ENCODE peak calls at places on chromosomes 12 and 14, in five cellular contexts. One of them, this sample, is unnamed.

GRCh38 chr14:96754845-96755184 is 42.4 kb upstream of the VRK1 start:
- DNase-seq in heart left ventricle: no peak
- DNase-seq in thyroid gland: no peak
- DNase-seq in transverse colon: no peak
- DNase-seq in esophagus squamous epithelium: no peak
- DNase-seq in this sample: no peak

GRCh38 chr14:28382460-28383220 is 383.9 kb upstream of the FOXG1 start:
- DNase-seq in heart left ventricle: no peak
- DNase-seq in thyroid gland: no peak
- DNase-seq in transverse colon: no peak
- DNase-seq in esophagus squamous epithelium: no peak
- DNase-seq in this sample: no peak

GRCh38 chr14:94769413-94770250 is at the start of gene GSC:
- DNase-seq in heart left ventricle: peak
- DNase-seq in thyroid gland: peak
- DNase-seq in transverse colon: peak
- DNase-seq in esophagus squamous epithelium: no peak
- DNase-seq in this sample: peak

GRCh38 chr12:28925726-28926376 is 223.2 kb upstream of the FAR2 start:
- DNase-seq in heart left ventricle: peak
- DNase-seq in thyroid gland: no peak
- DNase-seq in transverse colon: no peak
- DNase-seq in esophagus squamous epithelium: no peak
- DNase-seq in this sample: no peak

GRCh38 chr12:82874935-82875334 is 188.2 kb downstream of the TMTC2 start:
- DNase-seq in heart left ventricle: no peak
- DNase-seq in thyroid gland: no peak
- DNase-seq in transverse colon: no peak
- DNase-seq in esophagus squamous epithelium: no peak
- DNase-seq in this sample: no peak

GRCh38 chr14:64184103-64184729 is 110.0 kb downstream of the ESR2 start:
- DNase-seq in heart left ventricle: no peak
- DNase-seq in thyroid gland: no peak
- DNase-seq in transverse colon: no peak
- DNase-seq in esophagus squamous epithelium: no peak
- DNase-seq in this sample: no peak

GRCh38 chr12:107732365-107732764 is 28.6 kb downstream of the PRDM4 start:
- DNase-seq in heart left ventricle: no peak
- DNase-seq in thyroid gland: no peak
- DNase-seq in transverse colon: no peak
- DNase-seq in esophagus squamous epithelium: no peak
- DNase-seq in this sample: no peak

GRCh38 chr14:65062096-65063075 is 39.9 kb downstream of the MAX start:
- DNase-seq in heart left ventricle: no peak
- DNase-seq in thyroid gland: no peak
- DNase-seq in transverse colon: no peak
- DNase-seq in esophagus squamous epithelium: no peak
- DNase-seq in this sample: no peak

GRCh38 chr12:27554421-27555186 is 30.6 kb downstream of the PPFIBP1 start:
- DNase-seq in heart left ventricle: peak
- DNase-seq in thyroid gland: peak
- DNase-seq in transverse colon: peak
- DNase-seq in esophagus squamous epithelium: no peak
- DNase-seq in this sample: peak

GRCh38 chr14:95184413-95184790 is 27.1 kb upstream of the DICER1 start:
- DNase-seq in heart left ventricle: peak
- DNase-seq in thyroid gland: peak
- DNase-seq in transverse colon: no peak
- DNase-seq in esophagus squamous epithelium: no peak
- DNase-seq in this sample: no peak

DNA sequence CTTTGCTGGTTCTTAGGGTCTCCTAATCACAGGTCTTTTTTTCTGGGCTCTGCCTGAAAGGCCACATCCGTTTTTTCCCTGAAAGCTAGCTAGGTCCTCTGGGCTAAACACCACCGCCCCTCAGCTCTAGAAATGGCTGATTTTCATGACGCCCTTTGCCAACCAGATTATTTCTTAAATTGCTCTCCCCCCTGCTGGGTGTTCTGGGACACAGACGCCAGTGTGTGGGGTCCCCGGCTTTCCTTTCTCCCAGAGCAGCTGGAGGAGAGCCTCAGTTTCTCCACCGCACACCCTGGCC is 45.3 kb upstream of the ATP23 start:
- DNase-seq in heart left ventricle: no peak
- DNase-seq in thyroid gland: no peak
- DNase-seq in transverse colon: no peak
- DNase-seq in esophagus squamous epithelium: no peak
- DNase-seq in this sample: no peak
- H3K4me3 ChIP-seq in heart left ventricle: peak
- H3K4me3 ChIP-seq in thyroid gland: peak
- H3K4me3 ChIP-seq in transverse colon: peak
- H3K4me3 ChIP-seq in esophagus squamous epithelium: peak
- H3K4me3 ChIP-seq in this sample: peak

DNA sequence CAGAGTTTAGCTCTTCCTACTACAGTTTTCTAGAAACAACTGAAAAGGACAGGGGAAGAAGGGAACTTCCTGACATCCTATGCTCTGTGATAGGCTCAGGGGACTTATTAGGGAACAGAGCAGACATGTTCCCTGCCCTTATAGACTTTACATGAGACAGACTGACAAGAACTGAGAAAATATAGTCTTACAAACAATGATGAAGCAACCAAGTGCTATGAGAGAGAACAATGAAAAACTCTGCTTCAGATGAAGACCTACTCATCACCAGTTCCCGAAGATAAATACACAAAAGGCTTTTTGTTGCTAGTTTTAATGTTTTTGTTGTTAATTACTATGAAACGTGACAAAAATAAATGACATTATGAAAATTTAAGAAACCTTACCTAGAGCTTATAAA is 115.3 kb downstream of the SEC23A start:
- DNase-seq in heart left ventricle: no peak
- DNase-seq in thyroid gland: no peak
- DNase-seq in transverse colon: no peak
- DNase-seq in esophagus squamous epithelium: no peak
- DNase-seq in this sample: no peak
- H3K27ac ChIP-seq in heart left ventricle: no peak
- H3K27ac ChIP-seq in thyroid gland: no peak
- H3K27ac ChIP-seq in transverse colon: no peak
- H3K27ac ChIP-seq in esophagus squamous epithelium: no peak
- H3K27ac ChIP-seq in this sample: no peak

GRCh38 chr14:22798528-22798927 is 16.7 kb downstream of the SLC7A7 start:
- DNase-seq in heart left ventricle: no peak
- DNase-seq in thyroid gland: no peak
- DNase-seq in transverse colon: no peak
- DNase-seq in esophagus squamous epithelium: no peak
- DNase-seq in this sample: no peak

GRCh38 chr14:22794533-22794932 is 20.7 kb downstream of the SLC7A7 start:
- DNase-seq in heart left ventricle: no peak
- DNase-seq in thyroid gland: no peak
- DNase-seq in transverse colon: peak
- DNase-seq in esophagus squamous epithelium: no peak
- DNase-seq in this sample: no peak

GRCh38 chr14:22797017-22797917 is 18.0 kb downstream of the SLC7A7 start:
- DNase-seq in heart left ventricle: no peak
- DNase-seq in thyroid gland: no peak
- DNase-seq in transverse colon: no peak
- DNase-seq in esophagus squamous epithelium: no peak
- DNase-seq in this sample: no peak

GRCh38 chr14:22793976-22794375 is 21.3 kb downstream of the SLC7A7 start:
- DNase-seq in heart left ventricle: no peak
- DNase-seq in thyroid gland: no peak
- DNase-seq in transverse colon: no peak
- DNase-seq in esophagus squamous epithelium: no peak
- DNase-seq in this sample: no peak

GRCh38 chr14:22796087-22796707 is 19.0 kb downstream of the SLC7A7 start:
- DNase-seq in heart left ventricle: no peak
- DNase-seq in thyroid gland: no peak
- DNase-seq in transverse colon: no peak
- DNase-seq in esophagus squamous epithelium: no peak
- DNase-seq in this sample: no peak
- TF ChIP-seq POLR2A in heart left ventricle: no peak
- TF ChIP-seq POLR2A in thyroid gland: no peak
- TF ChIP-seq POLR2A in transverse colon: no peak
- TF ChIP-seq POLR2A in esophagus squamous epithelium: no peak
- TF ChIP-seq POLR2A in this sample: no peak

GRCh38 chr12:52951640-52952039 is 2.7 kb downstream of the KRT18 start:
- DNase-seq in heart left ventricle: no peak
- DNase-seq in thyroid gland: no peak
- DNase-seq in transverse colon: no peak
- DNase-seq in esophagus squamous epithelium: no peak
- DNase-seq in this sample: no peak
- H3K4me3 ChIP-seq in heart left ventricle: no peak
- H3K4me3 ChIP-seq in thyroid gland: no peak
- H3K4me3 ChIP-seq in transverse colon: peak
- H3K4me3 ChIP-seq in esophagus squamous epithelium: no peak
- H3K4me3 ChIP-seq in this sample: no peak